ENCODE peak calls at places on chromosomes 5 and 9, in eight cellular contexts. S is A673, T is ovary, I is left lung, Q is Peyer's patch, P is stomach, Y is kidney, G is neural progenitor cell. C is an unnamed sample.

GRCh38 chr9:106075568-106075967 is 381.2 kb downstream of the TMEM38B start:
- DNase-seq in S (no peak), T (no peak), I (no peak), Q (no peak), P (no peak), Y (no peak), G (no peak), C (no peak)

GRCh38 chr9:89359018-89359417 is 40.7 kb downstream of the SECISBP2 start:
- DNase-seq in S (no peak), T (no peak), I (no peak), Q (no peak), P (no peak), Y (no peak), G (peak; percentile 40), C (peak; percentile 26)

GRCh38 chr5:78699565-78700143 is 51.1 kb upstream of the LHFPL2 start:
- DNase-seq in S (peak; percentile 24), T (no peak), I (no peak), Q (no peak), P (peak; percentile 57), Y (no peak), G (no peak), C (peak; percentile 31)

GRCh38 chr9:70485273-70485858 is 70.9 kb upstream of the KLF9 start:
- DNase-seq in S (no peak), T (peak; percentile 35), I (no peak), Q (no peak), P (no peak), Y (peak; percentile 82), G (no peak), C (peak; percentile 29)

GRCh38 chr5:178223828-178224335 is 8.7 kb downstream of the PHYKPL start:
- DNase-seq in S (no peak), T (no peak), I (peak; percentile 82), Q (no peak), P (no peak), Y (peak; percentile 61), G (peak; percentile 64), C (no peak)

GRCh38 chr5:164139423-164139822 is 634.0 kb downstream of the MAT2B start:
- DNase-seq in S (no peak), T (no peak), I (no peak), Q (no peak), P (no peak), Y (no peak), G (no peak), C (no peak)

GRCh38 chr9:133046196-133046899 is 15.4 kb upstream of the CEL start:
- DNase-seq in S (no peak), T (no peak), I (peak; percentile 31), Q (no peak), P (no peak), Y (no peak), G (no peak), C (no peak)

GRCh38 chr5:173615884-173616576 is 420 bp downstream of the BOD1 start:
- DNase-seq in S (peak; percentile 73), T (peak; percentile 46), I (no peak), Q (peak; percentile 62), P (peak; percentile 60), Y (peak; percentile 87), G (peak; percentile 92), C (peak; percentile 66)

GRCh38 chr5:89277791-89278190 is 394.8 kb upstream of the MEF2C start:
- DNase-seq in S (no peak), T (no peak), I (no peak), Q (no peak), P (no peak), Y (no peak), G (no peak), C (no peak)

GRCh38 chr5:34531736-34532135 is 124.4 kb upstream of the RAI14 start:
- DNase-seq in S (no peak), T (no peak), I (no peak), Q (no peak), P (no peak), Y (no peak), G (no peak), C (no peak)

GRCh38 chr5:94992325-94992724 is 292.6 kb downstream of the MCTP1 start:
- DNase-seq in S (no peak), T (no peak), I (no peak), Q (no peak), P (no peak), Y (no peak), G (no peak), C (no peak)

GRCh38 chr5:176410486-176411180 is 5.7 kb downstream of the CLTB start:
- DNase-seq in S (no peak), T (no peak), I (no peak), Q (no peak), P (no peak), Y (no peak), G (no peak), C (peak; percentile 31)

GRCh38 chr5:176414704-176415103 is 1.6 kb downstream of the CLTB start:
- DNase-seq in S (no peak), T (no peak), I (no peak), Q (no peak), P (no peak), Y (no peak), G (no peak), C (no peak)

GRCh38 chr5:176413255-176413565 is 3.1 kb downstream of the CLTB start:
- DNase-seq in S (no peak), T (no peak), I (no peak), Q (no peak), P (no peak), Y (no peak), G (no peak), C (peak; percentile 63)

GRCh38 chr5:176413709-176414191 is 2.6 kb downstream of the CLTB start:
- DNase-seq in S (no peak), T (no peak), I (no peak), Q (no peak), P (no peak), Y (no peak), G (no peak), C (no peak)

GRCh38 chr5:176412517-176413254 is 3.7 kb downstream of the CLTB start:
- DNase-seq in S (no peak), T (no peak), I (no peak), Q (no peak), P (no peak), Y (no peak), G (no peak), C (no peak)
- H3K4me1 ChIP-seq in S (peaks cover 6% of the 10 kb centered on the region), T (peaks cover 11% of the 10 kb centered on the region), I (peaks cover 26% of the 10 kb centered on the region), Q (peaks cover 50% of the 10 kb centered on the region), P (peaks cover 51% of the 10 kb centered on the region), Y (peaks cover 5% of the 10 kb centered on the region), G (no peaks in the 10 kb centered on the region), C (peaks cover 41% of the 10 kb centered on the region)

DNA sequence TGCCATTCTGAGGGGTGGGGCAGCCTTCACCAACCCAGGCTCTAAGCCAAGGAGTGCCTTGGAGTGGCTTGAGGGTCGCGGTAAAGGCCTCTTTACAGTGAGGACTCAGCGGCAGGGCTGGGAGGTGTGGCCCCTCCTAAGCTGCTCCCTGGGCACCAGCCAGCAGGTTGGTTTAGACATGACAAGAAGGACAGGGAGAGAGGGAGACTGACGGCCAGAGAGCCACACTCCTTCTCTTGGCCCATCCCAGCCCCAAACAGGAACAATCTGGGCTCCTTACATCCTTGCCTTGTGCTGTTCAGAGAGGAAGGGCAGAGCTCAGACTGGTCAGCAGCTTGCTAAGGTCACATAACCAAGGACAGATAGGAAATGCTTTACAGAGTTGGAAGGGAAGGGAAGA is 94.5 kb downstream of the LMX1B start:
- DNase-seq in S (no peak), T (no peak), I (no peak), Q (peak; percentile 2), P (peak; percentile 5), Y (no peak), G (no peak), C (no peak)
- H3K4me1 ChIP-seq in S (peaks cover 10% of the 10 kb centered on the region), T (peaks cover 3% of the 10 kb centered on the region), I (peaks cover 8% of the 10 kb centered on the region), Q (peaks cover 8% of the 10 kb centered on the region), P (peaks cover 11% of the 10 kb centered on the region), Y (peaks cover 4% of the 10 kb centered on the region), G (peaks cover 4% of the 10 kb centered on the region), C (peaks cover 14% of the 10 kb centered on the region)

GRCh38 chr9:94927762-94928158 is 201.3 kb downstream of the AOPEP start:
- DNase-seq in S (no peak), T (no peak), I (no peak), Q (no peak), P (no peak), Y (no peak), G (no peak), C (no peak)

GRCh38 chr9:94927048-94927761 is 200.7 kb downstream of the AOPEP start:
- DNase-seq in S (no peak), T (no peak), I (no peak), Q (no peak), P (no peak), Y (no peak), G (no peak), C (no peak)

GRCh38 chr9:94926457-94926852 is 200.0 kb downstream of the AOPEP start:
- DNase-seq in S (no peak), T (no peak), I (no peak), Q (no peak), P (no peak), Y (no peak), G (no peak), C (no peak)

GRCh38 chr9:94928271-94928670 is 201.8 kb downstream of the AOPEP start:
- DNase-seq in S (no peak), T (no peak), I (no peak), Q (no peak), P (no peak), Y (no peak), G (no peak), C (no peak)

GRCh38 chr9:94925751-94926456 is 199.4 kb downstream of the AOPEP start:
- DNase-seq in S (no peak), T (no peak), I (no peak), Q (no peak), P (no peak), Y (no peak), G (no peak), C (no peak)
- H3K4me1 ChIP-seq in S (peaks cover 14% of the 10 kb centered on the region), T (peaks cover 15% of the 10 kb centered on the region), I (peaks cover 20% of the 10 kb centered on the region), Q (no peaks in the 10 kb centered on the region), P (peaks cover 30% of the 10 kb centered on the region), Y (peaks cover 27% of the 10 kb centered on the region), G (peaks cover 51% of the 10 kb centered on the region), C (peaks cover 24% of the 10 kb centered on the region)

GRCh38 chr9:6669881-6670280 is 24.4 kb upstream of the GLDC start:
- DNase-seq in S (no peak), T (no peak), I (peak; percentile 46), Q (no peak), P (no peak), Y (no peak), G (no peak), C (no peak)

GRCh38 chr9:6675268-6675667 is 29.7 kb upstream of the GLDC start:
- DNase-seq in S (no peak), T (no peak), I (no peak), Q (no peak), P (no peak), Y (no peak), G (no peak), C (no peak)

GRCh38 chr9:6673326-6674025 is 27.9 kb upstream of the GLDC start:
- DNase-seq in S (no peak), T (no peak), I (no peak), Q (no peak), P (no peak), Y (no peak), G (no peak), C (no peak)

GRCh38 chr9:6671416-6671815 is 25.9 kb upstream of the GLDC start:
- DNase-seq in S (no peak), T (no peak), I (no peak), Q (no peak), P (no peak), Y (no peak), G (no peak), C (no peak)

DNA sequence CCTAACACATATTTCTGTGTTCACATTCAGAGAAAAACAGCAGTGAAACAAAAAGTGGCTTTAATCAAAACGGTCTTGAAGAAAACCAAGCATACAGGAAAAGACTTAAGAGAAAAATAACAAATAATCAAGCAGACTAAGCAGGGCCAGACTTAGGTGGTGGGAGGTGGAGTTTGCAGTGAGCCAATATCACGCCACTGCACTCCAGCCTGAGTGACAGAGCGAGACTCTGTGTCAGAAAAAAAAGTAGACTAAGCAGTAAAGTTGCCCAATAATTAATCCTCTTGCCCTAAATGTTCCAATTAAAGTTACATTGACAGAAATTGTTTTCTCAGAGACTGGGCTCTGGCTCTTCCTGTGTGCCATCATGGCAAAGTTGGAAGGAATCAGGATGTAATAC is 26.6 kb upstream of the GLDC start:
- DNase-seq in S (no peak), T (no peak), I (no peak), Q (no peak), P (no peak), Y (no peak), G (no peak), C (no peak)
- H3K4me1 ChIP-seq in S (no peaks in the 10 kb centered on the region), T (no peaks in the 10 kb centered on the region), I (no peaks in the 10 kb centered on the region), Q (no peaks in the 10 kb centered on the region), P (no peaks in the 10 kb centered on the region), Y (no peaks in the 10 kb centered on the region), G (no peaks in the 10 kb centered on the region), C (no peaks in the 10 kb centered on the region)